ENCODE peak calls at places on chromosomes 7 and 10, in six cellular contexts. One of them, this sample, is unnamed.

GRCh38 chr7:73595358-73595757 is 17.0 kb upstream of the TBL2 start:
- DNase-seq in NCI-H345: no peak
- DNase-seq in NCI-H1436 treated with DMSO at 0.1 percent for 48 hours: no peak
- DNase-seq in activated effector memory CD4-positive, alpha-beta T cell treated with anti-CD3 and anti-CD28 coated beads, Interleukin-2, amount 50 U/mL, for 16 hours: no peak
- DNase-seq in upper lobe of right lung: no peak
- DNase-seq in dermis microvascular lymphatic vessel endothelial cell: no peak
- DNase-seq in this sample: no peak

GRCh38 chr10:17802966-17803365 is 6.2 kb upstream of the MRC1 start:
- DNase-seq in activated effector memory CD4-positive, alpha-beta T cell treated with anti-CD3 and anti-CD28 coated beads, Interleukin-2, amount 50 U/mL, for 16 hours: no peak
- DNase-seq in NCI-H1436 treated with DMSO at 0.1 percent for 48 hours: no peak
- DNase-seq in upper lobe of right lung: no peak
- DNase-seq in NCI-H345: no peak
- DNase-seq in dermis microvascular lymphatic vessel endothelial cell: peak
- DNase-seq in this sample: no peak

GRCh38 chr7:87048839-87049238 is 10.6 kb downstream of the ELAPOR2 start:
- DNase-seq in dermis microvascular lymphatic vessel endothelial cell: no peak
- DNase-seq in activated effector memory CD4-positive, alpha-beta T cell treated with anti-CD3 and anti-CD28 coated beads, Interleukin-2, amount 50 U/mL, for 16 hours: no peak
- DNase-seq in NCI-H1436 treated with DMSO at 0.1 percent for 48 hours: no peak
- DNase-seq in NCI-H345: no peak
- DNase-seq in upper lobe of right lung: no peak
- DNase-seq in this sample: no peak

GRCh38 chr10:93991596-93992284 is 2.0 kb upstream of the PLCE1 start:
- DNase-seq in activated effector memory CD4-positive, alpha-beta T cell treated with anti-CD3 and anti-CD28 coated beads, Interleukin-2, amount 50 U/mL, for 16 hours: no peak
- DNase-seq in dermis microvascular lymphatic vessel endothelial cell: no peak
- DNase-seq in NCI-H345: no peak
- DNase-seq in upper lobe of right lung: no peak
- DNase-seq in NCI-H1436 treated with DMSO at 0.1 percent for 48 hours: no peak
- DNase-seq in this sample: no peak

GRCh38 chr7:27165655-27166474 is 528 bp upstream of the HOXA9 start:
- DNase-seq in NCI-H345: no peak
- DNase-seq in dermis microvascular lymphatic vessel endothelial cell: no peak
- DNase-seq in upper lobe of right lung: peak
- DNase-seq in activated effector memory CD4-positive, alpha-beta T cell treated with anti-CD3 and anti-CD28 coated beads, Interleukin-2, amount 50 U/mL, for 16 hours: no peak
- DNase-seq in NCI-H1436 treated with DMSO at 0.1 percent for 48 hours: no peak
- DNase-seq in this sample: no peak

GRCh38 chr10:33703897-33704825 is 369.7 kb upstream of the NRP1 start:
- DNase-seq in NCI-H1436 treated with DMSO at 0.1 percent for 48 hours: no peak
- DNase-seq in NCI-H345: no peak
- DNase-seq in upper lobe of right lung: no peak
- DNase-seq in dermis microvascular lymphatic vessel endothelial cell: no peak
- DNase-seq in activated effector memory CD4-positive, alpha-beta T cell treated with anti-CD3 and anti-CD28 coated beads, Interleukin-2, amount 50 U/mL, for 16 hours: no peak
- DNase-seq in this sample: no peak

GRCh38 chr10:77836299-77836820 is 90.2 kb downstream of the DLG5 start:
- DNase-seq in NCI-H1436 treated with DMSO at 0.1 percent for 48 hours: peak
- DNase-seq in activated effector memory CD4-positive, alpha-beta T cell treated with anti-CD3 and anti-CD28 coated beads, Interleukin-2, amount 50 U/mL, for 16 hours: peak
- DNase-seq in upper lobe of right lung: no peak
- DNase-seq in dermis microvascular lymphatic vessel endothelial cell: peak
- DNase-seq in NCI-H345: no peak
- DNase-seq in this sample: peak

GRCh38 chr10:71933651-71934050 is 30.5 kb upstream of the CHST3 start:
- DNase-seq in activated effector memory CD4-positive, alpha-beta T cell treated with anti-CD3 and anti-CD28 coated beads, Interleukin-2, amount 50 U/mL, for 16 hours: peak
- DNase-seq in dermis microvascular lymphatic vessel endothelial cell: no peak
- DNase-seq in NCI-H345: no peak
- DNase-seq in upper lobe of right lung: no peak
- DNase-seq in NCI-H1436 treated with DMSO at 0.1 percent for 48 hours: no peak
- DNase-seq in this sample: no peak

GRCh38 chr7:22565315-22565811 is 65.4 kb upstream of the STEAP1B start:
- DNase-seq in activated effector memory CD4-positive, alpha-beta T cell treated with anti-CD3 and anti-CD28 coated beads, Interleukin-2, amount 50 U/mL, for 16 hours: no peak
- DNase-seq in NCI-H345: no peak
- DNase-seq in NCI-H1436 treated with DMSO at 0.1 percent for 48 hours: no peak
- DNase-seq in upper lobe of right lung: no peak
- DNase-seq in dermis microvascular lymphatic vessel endothelial cell: peak
- DNase-seq in this sample: no peak

GRCh38 chr10:49608925-49609282 is 1.2 kb upstream of the SLC18A3 start:
- DNase-seq in NCI-H345: no peak
- DNase-seq in dermis microvascular lymphatic vessel endothelial cell: no peak
- DNase-seq in upper lobe of right lung: no peak
- DNase-seq in activated effector memory CD4-positive, alpha-beta T cell treated with anti-CD3 and anti-CD28 coated beads, Interleukin-2, amount 50 U/mL, for 16 hours: peak
- DNase-seq in NCI-H1436 treated with DMSO at 0.1 percent for 48 hours: no peak
- DNase-seq in this sample: no peak

GRCh38 chr10:132175907-132176581 is 10.7 kb upstream of the DPYSL4 start:
- DNase-seq in NCI-H1436 treated with DMSO at 0.1 percent for 48 hours: no peak
- DNase-seq in activated effector memory CD4-positive, alpha-beta T cell treated with anti-CD3 and anti-CD28 coated beads, Interleukin-2, amount 50 U/mL, for 16 hours: no peak
- DNase-seq in upper lobe of right lung: no peak
- DNase-seq in dermis microvascular lymphatic vessel endothelial cell: peak
- DNase-seq in NCI-H345: peak
- DNase-seq in this sample: no peak